ENCODE peak calls at places on chromosomes 12 and 14, in eight cellular contexts. G, W, L, Y, Q, H, N and J are unnamed samples.

GRCh38 chr14:52878469-52878868 is 72.4 kb downstream of the FERMT2 start:
- DNase-seq in W (no peak), Y (no peak), G (no peak), Q (no peak), H (no peak), L (no peak), N (no peak), J (no peak)

GRCh38 chr14:90274808-90275454 is 18.6 kb downstream of the PSMC1 start:
- DNase-seq in Y (no peak), Q (no peak), N (no peak), L (no peak), W (no peak), G (no peak), H (peak), J (no peak)

GRCh38 chr14:77059276-77059934 is 30.9 kb upstream of the IRF2BPL start:
- DNase-seq in N (no peak), Y (no peak), W (no peak), L (no peak), G (no peak), H (peak), Q (no peak), J (peak)

GRCh38 chr14:90523544-90523943 is 126.7 kb downstream of the CALM1 start:
- DNase-seq in G (no peak), L (no peak), H (no peak), Y (no peak), N (no peak), W (no peak), Q (no peak), J (no peak)

GRCh38 chr12:108029081-108029790 is 99.9 kb upstream of the WSCD2 start:
- DNase-seq in H (no peak), G (no peak), Q (no peak), Y (no peak), L (no peak), W (no peak), N (no peak), J (no peak)

GRCh38 chr12:50986961-50987737 is 34.8 kb downstream of the HIGD1C start:
- DNase-seq in G (peak), Y (no peak), L (no peak), W (peak), H (peak), N (peak), Q (peak), J (no peak)

GRCh38 chr12:131116437-131117117 is 162.9 kb downstream of the ADGRD1 start:
- DNase-seq in Q (peak), L (no peak), N (no peak), G (no peak), H (no peak), W (peak), Y (no peak), J (no peak)

GRCh38 chr12:104083769-104084475 is 19.6 kb downstream of the HCFC2 start:
- DNase-seq in N (no peak), Q (no peak), H (no peak), L (no peak), Y (no peak), W (no peak), G (no peak), J (no peak)

GRCh38 chr12:30725739-30726138 is 29.0 kb downstream of the CAPRIN2 start:
- DNase-seq in Y (no peak), G (no peak), L (no peak), W (no peak), H (peak), N (no peak), Q (no peak), J (no peak)

GRCh38 chr12:19388131-19388549 is 51.2 kb upstream of the AEBP2 start:
- DNase-seq in L (no peak), G (no peak), Y (peak), N (no peak), W (no peak), Q (no peak), H (no peak), J (no peak)

GRCh38 chr12:100926669-100927248 is 132.2 kb downstream of the ANO4 start:
- DNase-seq in L (no peak), H (peak), W (no peak), N (no peak), Q (no peak), Y (no peak), G (no peak), J (no peak)

GRCh38 chr12:84632556-84632955 is 280.0 kb downstream of the SLC6A15 start:
- DNase-seq in G (no peak), Q (no peak), N (no peak), W (no peak), Y (no peak), H (no peak), L (no peak), J (no peak)

GRCh38 chr14:59969319-59969718 is 49.4 kb downstream of the LRRC9 start:
- DNase-seq in W (no peak), Y (no peak), G (no peak), Q (no peak), L (no peak), H (no peak), N (no peak), J (no peak)

GRCh38 chr12:51519755-51520154 is 71.3 kb upstream of the SCN8A start:
- DNase-seq in G (no peak), N (no peak), W (no peak), H (no peak), Y (no peak), Q (no peak), L (no peak), J (no peak)

GRCh38 chr12:17016116-17016864 is 410.3 kb upstream of the LMO3 start:
- DNase-seq in L (no peak), N (no peak), Q (no peak), H (no peak), G (no peak), Y (no peak), W (no peak), J (no peak)

DNA sequence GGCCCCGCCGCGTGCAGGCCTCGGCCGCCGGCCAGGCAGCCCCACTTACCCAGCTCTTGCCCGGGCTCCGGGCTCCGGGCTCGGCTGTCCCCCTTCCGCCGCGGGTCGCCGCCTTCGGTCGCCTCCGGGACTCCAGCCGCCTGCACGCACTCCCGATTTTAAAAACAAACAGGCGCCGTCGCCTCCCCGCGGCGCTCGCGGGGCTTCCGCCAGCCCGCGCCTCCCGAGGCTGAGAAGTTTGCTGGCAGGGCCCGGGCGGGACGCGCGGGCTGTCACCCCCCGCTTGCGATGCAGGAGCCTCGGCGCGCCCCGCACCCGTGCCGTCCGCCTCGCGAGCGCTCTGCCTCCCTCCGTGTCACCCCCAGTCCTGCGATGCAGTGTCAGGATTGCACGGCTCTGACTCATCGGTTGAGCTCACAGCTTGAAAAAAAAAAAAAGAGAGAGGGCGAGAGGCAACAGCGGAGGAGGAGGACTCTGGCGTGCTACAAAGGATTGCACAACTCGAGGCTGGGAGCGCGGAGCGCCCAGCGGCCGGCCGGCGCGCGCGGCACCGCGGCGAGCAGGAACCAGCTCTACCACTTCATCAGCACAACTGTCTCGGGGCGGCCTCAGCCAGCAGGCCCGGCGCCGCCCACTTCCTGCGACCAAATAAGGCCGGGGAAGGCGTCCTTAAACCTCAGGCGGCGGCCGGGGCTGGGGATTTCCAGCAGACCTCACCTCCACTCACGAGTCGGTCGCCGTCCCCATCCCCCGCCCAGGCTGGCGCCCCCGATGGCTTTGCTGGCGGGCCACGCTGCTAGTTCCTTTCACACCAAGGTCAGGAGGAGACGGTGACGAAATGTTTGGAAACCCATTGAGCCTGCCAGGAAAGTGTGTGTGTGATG is 45.8 kb upstream of the PNMA1 start:
- DNase-seq in H (peak), Q (peak), G (peak), Y (peak), N (peak), W (peak), L (peak), J (peak)
- H3K27ac ChIP-seq in H (peak), Q (peak), G (peak), Y (peak), N (peak), W (peak), L (peak), J (peak)

DNA sequence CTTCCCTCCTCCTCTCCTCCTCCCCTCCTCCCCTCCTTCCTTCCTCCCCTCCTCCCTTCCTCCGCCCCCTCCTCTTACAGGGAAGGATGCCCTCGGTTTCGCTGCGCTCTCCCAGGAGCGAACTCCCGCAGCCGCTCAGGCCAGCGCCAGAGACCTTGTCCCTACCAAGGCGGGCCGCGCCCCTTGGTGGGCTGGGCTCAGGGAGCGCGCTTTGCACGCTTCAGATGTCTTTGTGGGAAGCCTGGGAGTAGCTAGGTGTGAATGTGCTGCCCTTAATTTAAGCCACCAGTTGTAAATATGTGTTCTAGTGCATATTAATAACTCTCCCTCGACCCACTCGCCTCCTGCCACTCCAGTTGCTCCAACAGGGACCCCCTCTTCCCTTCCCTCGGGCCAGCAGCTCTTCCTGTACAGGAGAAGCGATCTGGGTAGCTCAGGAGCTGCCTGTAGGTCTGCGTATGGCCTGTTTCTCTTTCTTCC is 13.4 kb upstream of the MAP3K9 start:
- DNase-seq in H (no peak), W (peak), N (no peak), Q (peak), Y (peak), L (no peak), G (no peak), J (no peak)
- H3K27ac ChIP-seq in H (peak), W (no peak), N (no peak), Q (no peak), Y (no peak), L (no peak), G (no peak), J (no peak)

GRCh38 chr12:70994217-70994788 is 73.8 kb upstream of the PTPRR start:
- DNase-seq in G (no peak), Q (no peak), Y (no peak), H (no peak), N (no peak), W (no peak), L (no peak), J (no peak)
- H3K27ac ChIP-seq in G (no peak), Q (no peak), Y (peak), H (no peak), N (no peak), W (peak), L (peak), J (no peak)

GRCh38 chr12:1445807-1446206 is 148.6 kb downstream of the FBXL14 start:
- DNase-seq in Q (no peak), L (no peak), N (no peak), G (no peak), Y (no peak), W (no peak), H (no peak), J (no peak)

GRCh38 chr12:1443421-1444141 is 150.8 kb downstream of the FBXL14 start:
- DNase-seq in N (no peak), G (no peak), Y (no peak), Q (no peak), H (no peak), L (no peak), W (no peak), J (no peak)

GRCh38 chr12:1448321-1448720 is 146.1 kb downstream of the FBXL14 start:
- DNase-seq in H (no peak), N (no peak), G (no peak), Q (no peak), L (no peak), W (no peak), Y (no peak), J (no peak)

GRCh38 chr12:1439687-1440086 is 154.7 kb downstream of the FBXL14 start:
- DNase-seq in W (no peak), Q (no peak), N (no peak), H (no peak), Y (no peak), L (no peak), G (no peak), J (no peak)

DNA sequence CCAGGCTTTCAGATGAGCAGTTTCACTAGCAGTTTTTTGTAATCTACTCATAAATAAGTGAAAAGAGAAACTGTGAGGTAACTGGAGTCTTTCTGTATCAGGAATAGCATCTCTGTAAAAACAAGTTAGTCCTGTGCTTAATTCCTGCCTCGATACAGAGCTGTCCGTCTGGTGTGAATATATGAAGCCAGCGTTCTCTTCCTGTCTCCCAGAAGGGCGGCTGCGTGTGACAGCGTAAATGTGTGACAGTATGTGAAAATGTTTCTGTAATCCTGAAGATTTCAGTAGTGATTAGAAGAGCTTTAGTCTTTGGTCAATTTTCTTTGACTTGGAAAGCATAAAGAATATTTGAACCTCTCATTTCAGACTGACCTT is 150.3 kb downstream of the FBXL14 start:
- DNase-seq in Y (no peak), Q (no peak), W (no peak), L (no peak), H (no peak), N (no peak), G (no peak), J (no peak)
- H3K27ac ChIP-seq in Y (no peak), Q (peak), W (peak), L (peak), H (no peak), N (no peak), G (no peak), J (no peak)

GRCh38 chr12:121769831-121770301 is 23.6 kb downstream of the RHOF start:
- DNase-seq in Q (no peak), W (no peak), L (no peak), N (no peak), H (no peak), G (no peak), Y (no peak), J (no peak)

GRCh38 chr12:121770802-121771625 is 22.5 kb downstream of the RHOF start:
- DNase-seq in G (no peak), W (no peak), H (no peak), Q (no peak), L (no peak), Y (no peak), N (no peak), J (no peak)

GRCh38 chr12:121769297-121769830 is 24.1 kb downstream of the RHOF start:
- DNase-seq in W (no peak), N (no peak), L (no peak), G (no peak), Y (no peak), Q (no peak), H (no peak), J (no peak)

GRCh38 chr12:121773011-121773777 is 20.3 kb downstream of the RHOF start:
- DNase-seq in W (no peak), Q (peak), L (no peak), N (peak), G (peak), H (peak), Y (peak), J (no peak)

DNA sequence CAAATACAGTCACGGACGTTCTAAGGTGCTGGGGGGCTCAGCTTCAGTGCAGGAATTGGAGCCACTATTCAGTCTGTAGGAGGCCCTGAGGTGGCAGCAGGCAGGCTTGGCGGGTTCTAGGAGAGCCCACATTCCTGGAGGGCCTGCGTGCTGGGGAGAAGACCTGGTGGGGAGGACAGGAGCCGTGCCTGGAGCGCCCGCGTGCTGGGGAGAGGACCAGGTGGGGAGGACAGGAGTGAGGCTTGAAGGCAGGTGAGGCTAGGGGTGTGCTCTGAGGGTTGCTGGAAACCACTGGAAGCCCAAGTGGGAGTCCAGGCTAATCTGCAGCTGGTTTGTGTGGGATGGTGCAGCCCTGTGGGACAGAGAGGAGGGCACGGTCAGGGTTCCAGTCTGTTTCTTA is 23.1 kb downstream of the RHOF start:
- DNase-seq in G (no peak), L (no peak), Q (no peak), Y (no peak), W (no peak), H (no peak), N (no peak), J (no peak)
- H3K27ac ChIP-seq in G (no peak), L (no peak), Q (no peak), Y (no peak), W (no peak), H (no peak), N (peak), J (no peak)